ENCODE peak calls at places on chromosomes 7 and 10, in nine cellular contexts. One of them, this sample, is unnamed.
A peak's percentile ranks its signal among the peaks of the same experiment; 100 is the strongest.

GRCh38 chr7:67866054-67866453 is 869.4 kb downstream of the TYW1 start:
- DNase-seq in K562: no peak
- DNase-seq in NT2/D1: no peak
- DNase-seq in PC-3: no peak
- DNase-seq in IMR-90: no peak
- DNase-seq in right lobe of liver: no peak
- DNase-seq in SK-N-SH: no peak
- DNase-seq in keratinocyte: no peak
- DNase-seq in neuronal stem cell: no peak
- DNase-seq in this sample: no peak

GRCh38 chr7:1928555-1929348 is 258.7 kb downstream of the ELFN1 start:
- DNase-seq in K562: no peak
- DNase-seq in NT2/D1: no peak
- DNase-seq in PC-3: no peak
- DNase-seq in IMR-90: no peak
- DNase-seq in right lobe of liver: peak; percentile 93
- DNase-seq in SK-N-SH: no peak
- DNase-seq in keratinocyte: no peak
- DNase-seq in neuronal stem cell: no peak
- DNase-seq in this sample: no peak

GRCh38 chr7:26103541-26104070 is 48.4 kb upstream of the NFE2L3 start:
- DNase-seq in K562: no peak
- DNase-seq in NT2/D1: no peak
- DNase-seq in PC-3: no peak
- DNase-seq in IMR-90: no peak
- DNase-seq in right lobe of liver: no peak
- DNase-seq in SK-N-SH: no peak
- DNase-seq in keratinocyte: no peak
- DNase-seq in neuronal stem cell: no peak
- DNase-seq in this sample: no peak

GRCh38 chr7:78983483-78983882 is 470.0 kb downstream of the MAGI2 start:
- DNase-seq in K562: no peak
- DNase-seq in NT2/D1: no peak
- DNase-seq in PC-3: no peak
- DNase-seq in IMR-90: no peak
- DNase-seq in right lobe of liver: no peak
- DNase-seq in SK-N-SH: no peak
- DNase-seq in keratinocyte: no peak
- DNase-seq in neuronal stem cell: no peak
- DNase-seq in this sample: no peak

GRCh38 chr10:75464478-75465090 is 33.2 kb downstream of the LRMDA start:
- DNase-seq in K562: no peak
- DNase-seq in NT2/D1: no peak
- DNase-seq in PC-3: no peak
- DNase-seq in IMR-90: no peak
- DNase-seq in right lobe of liver: no peak
- DNase-seq in SK-N-SH: no peak
- DNase-seq in keratinocyte: no peak
- DNase-seq in neuronal stem cell: no peak
- DNase-seq in this sample: no peak

GRCh38 chr7:94231333-94231732 is 163.4 kb upstream of the COL1A2 start:
- DNase-seq in K562: no peak
- DNase-seq in NT2/D1: no peak
- DNase-seq in PC-3: no peak
- DNase-seq in IMR-90: no peak
- DNase-seq in right lobe of liver: no peak
- DNase-seq in SK-N-SH: no peak
- DNase-seq in keratinocyte: no peak
- DNase-seq in neuronal stem cell: no peak
- DNase-seq in this sample: no peak

GRCh38 chr7:37420931-37421330 is 27.7 kb downstream of the ELMO1 start:
- DNase-seq in K562: no peak
- DNase-seq in NT2/D1: no peak
- DNase-seq in PC-3: no peak
- DNase-seq in IMR-90: no peak
- DNase-seq in right lobe of liver: no peak
- DNase-seq in SK-N-SH: no peak
- DNase-seq in keratinocyte: no peak
- DNase-seq in neuronal stem cell: no peak
- DNase-seq in this sample: no peak

GRCh38 chr10:126042354-126042753 is 146.0 kb downstream of the FANK1 start:
- DNase-seq in K562: no peak
- DNase-seq in NT2/D1: no peak
- DNase-seq in PC-3: no peak
- DNase-seq in IMR-90: no peak
- DNase-seq in right lobe of liver: no peak
- DNase-seq in SK-N-SH: no peak
- DNase-seq in keratinocyte: no peak
- DNase-seq in neuronal stem cell: no peak
- DNase-seq in this sample: no peak

GRCh38 chr7:19376591-19376990 is 231.4 kb upstream of the FERD3L start:
- DNase-seq in K562: no peak
- DNase-seq in NT2/D1: no peak
- DNase-seq in PC-3: no peak
- DNase-seq in IMR-90: peak; percentile 57
- DNase-seq in right lobe of liver: no peak
- DNase-seq in SK-N-SH: no peak
- DNase-seq in keratinocyte: no peak
- DNase-seq in neuronal stem cell: no peak
- DNase-seq in this sample: no peak

GRCh38 chr10:5555031-5555510 is 30.3 kb downstream of the CALML3 start:
- DNase-seq in K562: no peak
- DNase-seq in NT2/D1: no peak
- DNase-seq in PC-3: no peak
- DNase-seq in IMR-90: no peak
- DNase-seq in right lobe of liver: peak; percentile 44
- DNase-seq in SK-N-SH: no peak
- DNase-seq in keratinocyte: no peak
- DNase-seq in neuronal stem cell: no peak
- DNase-seq in this sample: peak; percentile 63

GRCh38 chr10:129877773-129878371 is 86.2 kb downstream of the EBF3 start:
- DNase-seq in K562: peak; percentile 61
- DNase-seq in NT2/D1: no peak
- DNase-seq in PC-3: peak; percentile 15
- DNase-seq in IMR-90: no peak
- DNase-seq in right lobe of liver: no peak
- DNase-seq in SK-N-SH: peak; percentile 50
- DNase-seq in keratinocyte: no peak
- DNase-seq in neuronal stem cell: no peak
- DNase-seq in this sample: no peak

GRCh38 chr10:72250666-72251065 is 23.1 kb upstream of the DDIT4 start:
- DNase-seq in K562: no peak
- DNase-seq in NT2/D1: no peak
- DNase-seq in PC-3: no peak
- DNase-seq in IMR-90: peak; percentile 82
- DNase-seq in right lobe of liver: peak; percentile 82
- DNase-seq in SK-N-SH: no peak
- DNase-seq in keratinocyte: no peak
- DNase-seq in neuronal stem cell: no peak
- DNase-seq in this sample: peak; percentile 91

GRCh38 chr7:47580811-47581331 is 1.0 kb downstream of the TNS3 start:
- DNase-seq in K562: no peak
- DNase-seq in NT2/D1: no peak
- DNase-seq in PC-3: peak; percentile 44
- DNase-seq in IMR-90: peak; percentile 37
- DNase-seq in right lobe of liver: no peak
- DNase-seq in SK-N-SH: no peak
- DNase-seq in keratinocyte: no peak
- DNase-seq in neuronal stem cell: no peak
- DNase-seq in this sample: no peak

GRCh38 chr7:129950191-129950940 is 2.4 kb downstream of the UBE2H start:
- DNase-seq in K562: no peak
- DNase-seq in NT2/D1: no peak
- DNase-seq in PC-3: no peak
- DNase-seq in IMR-90: no peak
- DNase-seq in right lobe of liver: no peak
- DNase-seq in SK-N-SH: peak; percentile 44
- DNase-seq in keratinocyte: no peak
- DNase-seq in neuronal stem cell: peak; percentile 33
- DNase-seq in this sample: peak; percentile 54

GRCh38 chr7:131164025-131164899 is 163.4 kb upstream of the MKLN1 start:
- DNase-seq in K562: no peak
- DNase-seq in NT2/D1: no peak
- DNase-seq in PC-3: peak; percentile 91
- DNase-seq in IMR-90: peak; percentile 81
- DNase-seq in right lobe of liver: no peak
- DNase-seq in SK-N-SH: no peak
- DNase-seq in keratinocyte: no peak
- DNase-seq in neuronal stem cell: no peak
- DNase-seq in this sample: no peak

GRCh38 chr7:37354661-37355131 is 94.0 kb downstream of the ELMO1 start:
- DNase-seq in K562: peak; percentile 44
- DNase-seq in NT2/D1: no peak
- DNase-seq in PC-3: no peak
- DNase-seq in IMR-90: no peak
- DNase-seq in right lobe of liver: peak; percentile 76
- DNase-seq in SK-N-SH: no peak
- DNase-seq in keratinocyte: no peak
- DNase-seq in neuronal stem cell: no peak
- DNase-seq in this sample: peak; percentile 88

GRCh38 chr10:107771066-107771465 is 606.6 kb upstream of the SORCS1 start:
- DNase-seq in K562: no peak
- DNase-seq in NT2/D1: no peak
- DNase-seq in PC-3: no peak
- DNase-seq in IMR-90: no peak
- DNase-seq in right lobe of liver: no peak
- DNase-seq in SK-N-SH: no peak
- DNase-seq in keratinocyte: no peak
- DNase-seq in neuronal stem cell: no peak
- DNase-seq in this sample: no peak

DNA sequence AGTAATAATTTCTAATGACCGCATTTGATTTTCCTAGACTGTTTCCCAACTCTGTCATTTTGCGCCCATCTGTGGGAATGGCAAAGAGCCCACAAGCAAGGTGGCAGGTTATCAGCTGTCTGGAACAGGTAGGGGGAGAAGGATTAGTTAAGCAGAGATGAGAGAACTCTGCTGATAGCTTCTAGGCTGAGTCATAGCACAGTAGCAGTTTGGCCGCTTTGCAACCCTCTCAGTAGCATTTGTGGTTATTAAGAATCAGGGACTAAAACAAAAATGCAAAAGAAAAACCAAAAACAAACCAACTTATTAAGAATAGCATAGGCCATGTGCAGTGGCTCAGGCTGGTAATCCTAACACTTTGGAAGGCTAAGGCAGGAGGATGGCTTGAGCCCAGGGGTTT is 602.7 kb upstream of the SORCS1 start:
- DNase-seq in K562: no peak
- DNase-seq in NT2/D1: no peak
- DNase-seq in PC-3: no peak
- DNase-seq in IMR-90: no peak
- DNase-seq in right lobe of liver: no peak
- DNase-seq in SK-N-SH: no peak
- DNase-seq in keratinocyte: no peak
- DNase-seq in neuronal stem cell: no peak
- DNase-seq in this sample: no peak
- H3K9me3 ChIP-seq in K562: no peaks in the 10 kb centered on the region
- H3K9me3 ChIP-seq in NT2/D1: no peaks in the 10 kb centered on the region
- H3K9me3 ChIP-seq in PC-3: no peaks in the 10 kb centered on the region
- H3K9me3 ChIP-seq in IMR-90: peaks cover 17% of the 10 kb centered on the region
- H3K9me3 ChIP-seq in right lobe of liver: no peaks in the 10 kb centered on the region
- H3K9me3 ChIP-seq in SK-N-SH: no peaks in the 10 kb centered on the region
- H3K9me3 ChIP-seq in keratinocyte: peaks cover 3% of the 10 kb centered on the region
- H3K9me3 ChIP-seq in neuronal stem cell: no peaks in the 10 kb centered on the region
- H3K9me3 ChIP-seq in this sample: no peaks in the 10 kb centered on the region

DNA sequence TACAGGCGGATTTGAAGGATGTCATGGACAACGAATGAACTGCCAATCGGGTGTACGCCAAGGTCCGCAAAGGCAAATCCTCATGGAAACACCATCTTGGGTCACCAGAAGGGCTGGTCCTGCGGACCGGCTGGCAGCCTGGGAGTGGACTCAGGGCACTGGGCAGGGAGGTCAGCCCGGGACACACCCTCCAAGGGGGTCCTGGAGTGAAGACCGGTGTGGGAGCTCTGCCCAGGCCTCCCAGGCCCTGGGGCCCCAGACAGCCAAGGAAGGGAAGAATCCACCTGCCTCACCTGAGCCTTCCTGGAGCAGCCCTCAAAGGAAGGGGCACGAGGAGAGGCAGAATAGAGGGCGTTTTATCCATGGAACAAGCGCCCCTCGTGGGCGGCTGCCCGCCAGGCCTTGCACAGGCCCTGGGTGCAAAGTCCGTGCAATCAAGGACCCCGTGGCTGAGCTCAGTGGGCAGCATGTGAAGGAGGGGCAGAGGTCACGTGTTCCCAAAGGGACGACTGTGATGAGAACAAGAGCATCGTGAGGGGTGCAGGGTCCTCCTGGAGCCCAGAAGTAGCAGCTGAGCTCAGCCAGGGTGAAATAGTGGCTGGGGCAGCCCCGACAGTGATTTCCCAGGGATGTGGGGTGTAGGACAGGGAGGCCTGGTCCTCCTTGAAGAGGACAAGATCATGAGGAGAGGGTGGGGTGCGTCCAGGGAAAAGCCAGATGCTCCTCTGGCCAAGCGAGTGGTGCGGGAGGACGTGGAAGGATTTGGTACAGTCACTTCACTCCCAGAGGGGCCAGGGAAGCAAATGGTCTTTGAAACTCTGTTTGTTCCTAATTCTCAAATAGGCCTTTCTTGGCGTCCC is 105.2 kb downstream of the TCERG1L start:
- DNase-seq in K562: no peak
- DNase-seq in NT2/D1: no peak
- DNase-seq in PC-3: no peak
- DNase-seq in IMR-90: no peak
- DNase-seq in right lobe of liver: no peak
- DNase-seq in SK-N-SH: no peak
- DNase-seq in keratinocyte: no peak
- DNase-seq in neuronal stem cell: no peak
- DNase-seq in this sample: no peak
- H3K9me3 ChIP-seq in K562: no peaks in the 10 kb centered on the region
- H3K9me3 ChIP-seq in NT2/D1: no peaks in the 10 kb centered on the region
- H3K9me3 ChIP-seq in PC-3: no peaks in the 10 kb centered on the region
- H3K9me3 ChIP-seq in IMR-90: peaks cover 53% of the 10 kb centered on the region
- H3K9me3 ChIP-seq in right lobe of liver: no peaks in the 10 kb centered on the region
- H3K9me3 ChIP-seq in SK-N-SH: no peaks in the 10 kb centered on the region
- H3K9me3 ChIP-seq in keratinocyte: peaks cover 18% of the 10 kb centered on the region
- H3K9me3 ChIP-seq in neuronal stem cell: no peaks in the 10 kb centered on the region
- H3K9me3 ChIP-seq in this sample: no peaks in the 10 kb centered on the region

GRCh38 chr10:128305601-128306345 is 179.6 kb upstream of the MKI67 start:
- DNase-seq in K562: no peak
- DNase-seq in NT2/D1: no peak
- DNase-seq in PC-3: no peak
- DNase-seq in IMR-90: no peak
- DNase-seq in right lobe of liver: no peak
- DNase-seq in SK-N-SH: no peak
- DNase-seq in keratinocyte: no peak
- DNase-seq in neuronal stem cell: no peak
- DNase-seq in this sample: no peak
- H3K9me3 ChIP-seq in K562: no peaks in the 10 kb centered on the region
- H3K9me3 ChIP-seq in NT2/D1: peaks cover 14% of the 10 kb centered on the region
- H3K9me3 ChIP-seq in PC-3: no peaks in the 10 kb centered on the region
- H3K9me3 ChIP-seq in IMR-90: peaks cover 37% of the 10 kb centered on the region
- H3K9me3 ChIP-seq in right lobe of liver: no peaks in the 10 kb centered on the region
- H3K9me3 ChIP-seq in SK-N-SH: no peaks in the 10 kb centered on the region
- H3K9me3 ChIP-seq in keratinocyte: no peaks in the 10 kb centered on the region
- H3K9me3 ChIP-seq in neuronal stem cell: peaks cover 2% of the 10 kb centered on the region
- H3K9me3 ChIP-seq in this sample: no peaks in the 10 kb centered on the region

DNA sequence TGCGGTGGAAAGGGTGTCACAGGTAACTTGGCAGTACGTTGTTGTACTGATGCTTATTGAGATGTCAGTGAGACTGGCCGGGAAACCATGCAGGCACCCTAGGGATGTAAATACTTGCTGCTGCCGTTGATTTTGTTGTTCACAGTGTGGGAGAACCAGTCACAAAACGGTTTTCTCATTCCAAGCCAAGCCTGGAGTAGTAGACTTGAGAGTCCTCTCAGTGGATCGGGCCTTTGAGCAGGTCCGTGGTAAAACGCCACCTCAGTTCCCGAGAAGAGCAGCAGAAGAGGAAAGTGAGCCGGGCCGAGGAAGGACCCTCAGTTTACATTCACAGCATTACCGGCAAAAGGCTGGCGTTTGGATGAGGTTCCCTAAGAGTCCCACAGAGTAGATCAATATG is 1.1 kb downstream of the JAKMIP3 start:
- DNase-seq in K562: no peak
- DNase-seq in NT2/D1: no peak
- DNase-seq in PC-3: no peak
- DNase-seq in IMR-90: no peak
- DNase-seq in right lobe of liver: no peak
- DNase-seq in SK-N-SH: no peak
- DNase-seq in keratinocyte: no peak
- DNase-seq in neuronal stem cell: no peak
- DNase-seq in this sample: no peak
- H3K9me3 ChIP-seq in K562: no peaks in the 10 kb centered on the region
- H3K9me3 ChIP-seq in NT2/D1: peaks cover 7% of the 10 kb centered on the region
- H3K9me3 ChIP-seq in PC-3: no peaks in the 10 kb centered on the region
- H3K9me3 ChIP-seq in IMR-90: no peaks in the 10 kb centered on the region
- H3K9me3 ChIP-seq in right lobe of liver: no peaks in the 10 kb centered on the region
- H3K9me3 ChIP-seq in SK-N-SH: no peaks in the 10 kb centered on the region
- H3K9me3 ChIP-seq in keratinocyte: peaks cover 2% of the 10 kb centered on the region
- H3K9me3 ChIP-seq in neuronal stem cell: no peaks in the 10 kb centered on the region
- H3K9me3 ChIP-seq in this sample: no peaks in the 10 kb centered on the region

This sample was measured in sigmoid colon.